ENCODE peak calls at places on chromosome 6, in eight cellular contexts. One of them, this sample, is unnamed.

GRCh38 chr6:100001915-100002388 is 7.9 kb upstream of the MCHR2 start:
- DNase-seq in colonic mucosa: peak; percentile 21
- DNase-seq in cardiac muscle cell: peak; percentile 74
- DNase-seq in OCI-LY7: peak; percentile 58
- DNase-seq in choroid plexus epithelial cell: peak; percentile 77
- DNase-seq in CD8-positive, alpha-beta T cell: peak; percentile 18
- DNase-seq in fibroblast of lung: peak; percentile 62
- DNase-seq in upper lobe of right lung: peak; percentile 66
- DNase-seq in this sample: peak; percentile 65

GRCh38 chr6:136547336-136547735 is 2.9 kb downstream of the MAP7 start:
- DNase-seq in colonic mucosa: no peak
- DNase-seq in cardiac muscle cell: peak; percentile 60
- DNase-seq in OCI-LY7: no peak
- DNase-seq in choroid plexus epithelial cell: peak; percentile 70
- DNase-seq in CD8-positive, alpha-beta T cell: no peak
- DNase-seq in fibroblast of lung: peak; percentile 55
- DNase-seq in upper lobe of right lung: no peak
- DNase-seq in this sample: no peak

GRCh38 chr6:157959451-157960227 is 22.0 kb upstream of the SYNJ2 start:
- DNase-seq in colonic mucosa: no peak
- DNase-seq in cardiac muscle cell: no peak
- DNase-seq in OCI-LY7: no peak
- DNase-seq in choroid plexus epithelial cell: no peak
- DNase-seq in CD8-positive, alpha-beta T cell: no peak
- DNase-seq in fibroblast of lung: no peak
- DNase-seq in upper lobe of right lung: no peak
- DNase-seq in this sample: no peak

GRCh38 chr6:138815221-138815620 is 19.3 kb downstream of the ECT2L start:
- DNase-seq in colonic mucosa: no peak
- DNase-seq in cardiac muscle cell: no peak
- DNase-seq in OCI-LY7: no peak
- DNase-seq in choroid plexus epithelial cell: no peak
- DNase-seq in CD8-positive, alpha-beta T cell: no peak
- DNase-seq in fibroblast of lung: no peak
- DNase-seq in upper lobe of right lung: no peak
- DNase-seq in this sample: no peak

GRCh38 chr6:55776131-55776530 is 99.3 kb downstream of the BMP5 start:
- DNase-seq in colonic mucosa: no peak
- DNase-seq in cardiac muscle cell: no peak
- DNase-seq in OCI-LY7: no peak
- DNase-seq in choroid plexus epithelial cell: no peak
- DNase-seq in CD8-positive, alpha-beta T cell: no peak
- DNase-seq in fibroblast of lung: no peak
- DNase-seq in upper lobe of right lung: no peak
- DNase-seq in this sample: no peak

GRCh38 chr6:47932575-47932974 is 150.7 kb downstream of the OPN5 start:
- DNase-seq in colonic mucosa: no peak
- DNase-seq in cardiac muscle cell: no peak
- DNase-seq in OCI-LY7: no peak
- DNase-seq in choroid plexus epithelial cell: no peak
- DNase-seq in CD8-positive, alpha-beta T cell: no peak
- DNase-seq in fibroblast of lung: no peak
- DNase-seq in upper lobe of right lung: no peak
- DNase-seq in this sample: no peak

GRCh38 chr6:5706094-5707033 is 300.4 kb downstream of the NRN1 start:
- DNase-seq in colonic mucosa: peak; percentile 12
- DNase-seq in cardiac muscle cell: peak; percentile 10
- DNase-seq in OCI-LY7: no peak
- DNase-seq in choroid plexus epithelial cell: no peak
- DNase-seq in CD8-positive, alpha-beta T cell: no peak
- DNase-seq in fibroblast of lung: peak; percentile 3
- DNase-seq in upper lobe of right lung: no peak
- DNase-seq in this sample: no peak

GRCh38 chr6:22598386-22598785 is 29.0 kb downstream of the HDGFL1 start:
- DNase-seq in colonic mucosa: no peak
- DNase-seq in cardiac muscle cell: no peak
- DNase-seq in OCI-LY7: no peak
- DNase-seq in choroid plexus epithelial cell: no peak
- DNase-seq in CD8-positive, alpha-beta T cell: no peak
- DNase-seq in fibroblast of lung: no peak
- DNase-seq in upper lobe of right lung: no peak
- DNase-seq in this sample: no peak

GRCh38 chr6:36823421-36824096 is 15.7 kb downstream of the CPNE5 start:
- DNase-seq in colonic mucosa: no peak
- DNase-seq in cardiac muscle cell: no peak
- DNase-seq in OCI-LY7: no peak
- DNase-seq in choroid plexus epithelial cell: no peak
- DNase-seq in CD8-positive, alpha-beta T cell: no peak
- DNase-seq in fibroblast of lung: no peak
- DNase-seq in upper lobe of right lung: no peak
- DNase-seq in this sample: no peak

GRCh38 chr6:12733876-12734275 is 17.3 kb downstream of the PHACTR1 start:
- DNase-seq in colonic mucosa: no peak
- DNase-seq in cardiac muscle cell: no peak
- DNase-seq in OCI-LY7: no peak
- DNase-seq in choroid plexus epithelial cell: no peak
- DNase-seq in CD8-positive, alpha-beta T cell: no peak
- DNase-seq in fibroblast of lung: no peak
- DNase-seq in upper lobe of right lung: no peak
- DNase-seq in this sample: no peak

GRCh38 chr6:149859368-149859767 is 4.8 kb downstream of the LRP11 start:
- DNase-seq in colonic mucosa: no peak
- DNase-seq in cardiac muscle cell: peak; percentile 84
- DNase-seq in OCI-LY7: no peak
- DNase-seq in choroid plexus epithelial cell: peak; percentile 94
- DNase-seq in CD8-positive, alpha-beta T cell: no peak
- DNase-seq in fibroblast of lung: peak; percentile 98
- DNase-seq in upper lobe of right lung: peak; percentile 25
- DNase-seq in this sample: peak; percentile 43

GRCh38 chr6:166293731-166294584 is 14.2 kb downstream of the PRR18 start:
- DNase-seq in colonic mucosa: no peak
- DNase-seq in cardiac muscle cell: no peak
- DNase-seq in OCI-LY7: no peak
- DNase-seq in choroid plexus epithelial cell: no peak
- DNase-seq in CD8-positive, alpha-beta T cell: no peak
- DNase-seq in fibroblast of lung: no peak
- DNase-seq in upper lobe of right lung: no peak
- DNase-seq in this sample: no peak

GRCh38 chr6:160015778-160016684 is 47.1 kb downstream of the IGF2R start:
- DNase-seq in colonic mucosa: no peak
- DNase-seq in cardiac muscle cell: no peak
- DNase-seq in OCI-LY7: no peak
- DNase-seq in choroid plexus epithelial cell: no peak
- DNase-seq in CD8-positive, alpha-beta T cell: peak; percentile 10
- DNase-seq in fibroblast of lung: no peak
- DNase-seq in upper lobe of right lung: no peak
- DNase-seq in this sample: no peak

GRCh38 chr6:166433096-166433495 is 50.4 kb upstream of the MPC1 start:
- DNase-seq in colonic mucosa: no peak
- DNase-seq in cardiac muscle cell: no peak
- DNase-seq in OCI-LY7: no peak
- DNase-seq in choroid plexus epithelial cell: no peak
- DNase-seq in CD8-positive, alpha-beta T cell: no peak
- DNase-seq in fibroblast of lung: no peak
- DNase-seq in upper lobe of right lung: peak; percentile 60
- DNase-seq in this sample: no peak

GRCh38 chr6:146595981-146596731 is 2.6 kb upstream of the ADGB start:
- DNase-seq in colonic mucosa: no peak
- DNase-seq in cardiac muscle cell: no peak
- DNase-seq in OCI-LY7: peak; percentile 13
- DNase-seq in choroid plexus epithelial cell: no peak
- DNase-seq in CD8-positive, alpha-beta T cell: no peak
- DNase-seq in fibroblast of lung: no peak
- DNase-seq in upper lobe of right lung: no peak
- DNase-seq in this sample: no peak

GRCh38 chr6:113719056-113719455 is 138.1 kb upstream of the MARCKS start:
- DNase-seq in colonic mucosa: peak; percentile 66
- DNase-seq in cardiac muscle cell: no peak
- DNase-seq in OCI-LY7: no peak
- DNase-seq in choroid plexus epithelial cell: no peak
- DNase-seq in CD8-positive, alpha-beta T cell: no peak
- DNase-seq in fibroblast of lung: no peak
- DNase-seq in upper lobe of right lung: no peak
- DNase-seq in this sample: no peak

GRCh38 chr6:142927904-142928303 is 17.1 kb downstream of the HIVEP2 start:
- DNase-seq in colonic mucosa: no peak
- DNase-seq in cardiac muscle cell: peak; percentile 40
- DNase-seq in OCI-LY7: peak; percentile 46
- DNase-seq in choroid plexus epithelial cell: peak; percentile 58
- DNase-seq in CD8-positive, alpha-beta T cell: no peak
- DNase-seq in fibroblast of lung: peak; percentile 33
- DNase-seq in upper lobe of right lung: no peak
- DNase-seq in this sample: no peak

GRCh38 chr6:105839266-105839665 is 246.9 kb upstream of the PRDM1 start:
- DNase-seq in colonic mucosa: no peak
- DNase-seq in cardiac muscle cell: no peak
- DNase-seq in OCI-LY7: no peak
- DNase-seq in choroid plexus epithelial cell: no peak
- DNase-seq in CD8-positive, alpha-beta T cell: no peak
- DNase-seq in fibroblast of lung: no peak
- DNase-seq in upper lobe of right lung: no peak
- DNase-seq in this sample: no peak

GRCh38 chr6:44681782-44682181 is 294.3 kb downstream of the CDC5L start:
- DNase-seq in colonic mucosa: no peak
- DNase-seq in cardiac muscle cell: peak; percentile 66
- DNase-seq in OCI-LY7: no peak
- DNase-seq in choroid plexus epithelial cell: peak; percentile 85
- DNase-seq in CD8-positive, alpha-beta T cell: no peak
- DNase-seq in fibroblast of lung: peak; percentile 44
- DNase-seq in upper lobe of right lung: no peak
- DNase-seq in this sample: no peak

GRCh38 chr6:131419698-131420097 is 153.3 kb upstream of the ARG1 start:
- DNase-seq in colonic mucosa: no peak
- DNase-seq in cardiac muscle cell: no peak
- DNase-seq in OCI-LY7: no peak
- DNase-seq in choroid plexus epithelial cell: no peak
- DNase-seq in CD8-positive, alpha-beta T cell: no peak
- DNase-seq in fibroblast of lung: no peak
- DNase-seq in upper lobe of right lung: no peak
- DNase-seq in this sample: no peak

GRCh38 chr6:25485820-25486559 is 166.0 kb upstream of the SCGN start:
- DNase-seq in colonic mucosa: no peak
- DNase-seq in cardiac muscle cell: peak; percentile 47
- DNase-seq in OCI-LY7: no peak
- DNase-seq in choroid plexus epithelial cell: no peak
- DNase-seq in CD8-positive, alpha-beta T cell: no peak
- DNase-seq in fibroblast of lung: peak; percentile 12
- DNase-seq in upper lobe of right lung: no peak
- DNase-seq in this sample: peak; percentile 57

GRCh38 chr6:1263039-1263849 is 48.7 kb upstream of the FOXQ1 start:
- DNase-seq in colonic mucosa: no peak
- DNase-seq in cardiac muscle cell: peak; percentile 41
- DNase-seq in OCI-LY7: no peak
- DNase-seq in choroid plexus epithelial cell: peak; percentile 20
- DNase-seq in CD8-positive, alpha-beta T cell: no peak
- DNase-seq in fibroblast of lung: no peak
- DNase-seq in upper lobe of right lung: peak; percentile 76
- DNase-seq in this sample: no peak

GRCh38 chr6:3738381-3739131 is 13.0 kb downstream of the PXDC1 start:
- DNase-seq in colonic mucosa: no peak
- DNase-seq in cardiac muscle cell: no peak
- DNase-seq in OCI-LY7: no peak
- DNase-seq in choroid plexus epithelial cell: no peak
- DNase-seq in CD8-positive, alpha-beta T cell: no peak
- DNase-seq in fibroblast of lung: no peak
- DNase-seq in upper lobe of right lung: no peak
- DNase-seq in this sample: no peak

GRCh38 chr6:74574794-74575193 is 631.1 kb downstream of the COL12A1 start:
- DNase-seq in colonic mucosa: no peak
- DNase-seq in cardiac muscle cell: peak; percentile 61
- DNase-seq in OCI-LY7: peak; percentile 29
- DNase-seq in choroid plexus epithelial cell: peak; percentile 77
- DNase-seq in CD8-positive, alpha-beta T cell: no peak
- DNase-seq in fibroblast of lung: peak; percentile 59
- DNase-seq in upper lobe of right lung: no peak
- DNase-seq in this sample: no peak

GRCh38 chr6:29679962-29680361 is 990 bp downstream of the ZFP57 start:
- DNase-seq in colonic mucosa: no peak
- DNase-seq in cardiac muscle cell: no peak
- DNase-seq in OCI-LY7: no peak
- DNase-seq in choroid plexus epithelial cell: no peak
- DNase-seq in CD8-positive, alpha-beta T cell: no peak
- DNase-seq in fibroblast of lung: no peak
- DNase-seq in upper lobe of right lung: no peak
- DNase-seq in this sample: no peak
- H3K4me3 ChIP-seq in colonic mucosa: no peak overlapping the region
- H3K4me3 ChIP-seq in cardiac muscle cell: no peak overlapping the region
- H3K4me3 ChIP-seq in OCI-LY7: no peak overlapping the region
- H3K4me3 ChIP-seq in choroid plexus epithelial cell: no peak overlapping the region
- H3K4me3 ChIP-seq in CD8-positive, alpha-beta T cell: no peak overlapping the region
- H3K4me3 ChIP-seq in fibroblast of lung: no peak overlapping the region
- H3K4me3 ChIP-seq in upper lobe of right lung: no peak overlapping the region
- H3K4me3 ChIP-seq in this sample: no peak overlapping the region

DNA sequence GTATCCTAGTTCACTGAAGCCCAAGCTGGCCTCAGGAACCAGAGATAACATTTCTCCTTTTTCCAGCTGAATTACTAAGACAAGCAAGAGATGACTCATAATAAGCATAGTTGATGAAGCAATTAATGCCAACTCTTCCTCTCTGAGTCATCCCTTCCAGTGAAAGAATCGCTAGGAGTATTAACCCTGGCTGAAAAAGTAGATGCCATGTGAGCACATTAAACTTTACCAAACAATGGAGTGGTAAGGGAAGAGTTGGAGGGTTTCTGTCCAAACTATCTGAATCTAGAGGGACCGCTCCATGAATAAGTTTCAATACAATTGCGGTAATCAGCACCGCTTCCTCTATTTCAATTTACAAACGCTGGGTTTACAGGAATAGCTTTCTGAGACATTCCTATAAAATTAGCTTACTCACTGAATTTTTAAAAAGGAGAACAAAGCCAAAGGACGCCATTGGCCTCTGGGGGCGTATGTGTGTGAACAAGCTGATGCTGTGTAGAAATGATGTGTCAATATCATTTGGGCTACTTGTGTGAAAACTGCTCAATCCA is 48.3 kb downstream of the ATXN1 start:
- DNase-seq in colonic mucosa: no peak
- DNase-seq in cardiac muscle cell: peak; percentile 96
- DNase-seq in OCI-LY7: no peak
- DNase-seq in choroid plexus epithelial cell: peak; percentile 90
- DNase-seq in CD8-positive, alpha-beta T cell: no peak
- DNase-seq in fibroblast of lung: peak; percentile 91
- DNase-seq in upper lobe of right lung: peak; percentile 71
- DNase-seq in this sample: no peak
- H3K4me3 ChIP-seq in colonic mucosa: no peak overlapping the region
- H3K4me3 ChIP-seq in cardiac muscle cell: no peak overlapping the region
- H3K4me3 ChIP-seq in OCI-LY7: no peak overlapping the region
- H3K4me3 ChIP-seq in choroid plexus epithelial cell: no peak overlapping the region
- H3K4me3 ChIP-seq in CD8-positive, alpha-beta T cell: no peak overlapping the region
- H3K4me3 ChIP-seq in fibroblast of lung: no peak overlapping the region
- H3K4me3 ChIP-seq in upper lobe of right lung: peak overlapping the region; percentile 9
- H3K4me3 ChIP-seq in this sample: no peak overlapping the region

GRCh38 chr6:124881898-124882579 is 80.2 kb upstream of the RNF217 start:
- DNase-seq in colonic mucosa: no peak
- DNase-seq in cardiac muscle cell: peak; percentile 75
- DNase-seq in OCI-LY7: no peak
- DNase-seq in choroid plexus epithelial cell: peak; percentile 74
- DNase-seq in CD8-positive, alpha-beta T cell: no peak
- DNase-seq in fibroblast of lung: peak; percentile 69
- DNase-seq in upper lobe of right lung: no peak
- DNase-seq in this sample: no peak
- H3K4me3 ChIP-seq in colonic mucosa: no peak overlapping the region
- H3K4me3 ChIP-seq in cardiac muscle cell: no peak overlapping the region
- H3K4me3 ChIP-seq in OCI-LY7: no peak overlapping the region
- H3K4me3 ChIP-seq in choroid plexus epithelial cell: no peak overlapping the region
- H3K4me3 ChIP-seq in CD8-positive, alpha-beta T cell: no peak overlapping the region
- H3K4me3 ChIP-seq in fibroblast of lung: no peak overlapping the region
- H3K4me3 ChIP-seq in upper lobe of right lung: no peak overlapping the region
- H3K4me3 ChIP-seq in this sample: no peak overlapping the region

GRCh38 chr6:10528170-10528981 is 7.2 kb downstream of the GCNT2 start:
- DNase-seq in colonic mucosa: peak; percentile 74
- DNase-seq in cardiac muscle cell: peak; percentile 5
- DNase-seq in OCI-LY7: peak; percentile 65
- DNase-seq in choroid plexus epithelial cell: peak; percentile 65
- DNase-seq in CD8-positive, alpha-beta T cell: no peak
- DNase-seq in fibroblast of lung: peak; percentile 76
- DNase-seq in upper lobe of right lung: no peak
- DNase-seq in this sample: peak; percentile 62
- H3K4me3 ChIP-seq in colonic mucosa: peak overlapping the region; percentile 20
- H3K4me3 ChIP-seq in cardiac muscle cell: no peak overlapping the region
- H3K4me3 ChIP-seq in OCI-LY7: peak overlapping the region; percentile 89
- H3K4me3 ChIP-seq in choroid plexus epithelial cell: peak overlapping the region; percentile 34
- H3K4me3 ChIP-seq in CD8-positive, alpha-beta T cell: peak overlapping the region; percentile 61
- H3K4me3 ChIP-seq in fibroblast of lung: peak overlapping the region; percentile 7
- H3K4me3 ChIP-seq in upper lobe of right lung: peak overlapping the region; percentile 60
- H3K4me3 ChIP-seq in this sample: peak overlapping the region; percentile 20